ENCODE peak calls at places on chromosomes 6 and 20, in seven cellular contexts. One of them, this sample, is unnamed. For H3K36me3, the result is how much of the 10 kb centered on the place peaks cover.

GRCh38 chr6:159107451-159108260 is 61.5 kb upstream of the FNDC1 start:
- DNase-seq in left ventricle myocardium inferior: no peak
- DNase-seq in heart right ventricle: no peak
- DNase-seq in uterus: no peak
- DNase-seq in CD8-positive, alpha-beta memory T cell: peak
- DNase-seq in naive thymus-derived CD4-positive, alpha-beta T cell: peak
- DNase-seq in GM23248: no peak
- DNase-seq in this sample: peak

GRCh38 chr6:116145786-116146675 is 20.1 kb upstream of the COL10A1 start:
- DNase-seq in GM23248: no peak
- DNase-seq in left ventricle myocardium inferior: no peak
- DNase-seq in heart right ventricle: no peak
- DNase-seq in uterus: no peak
- DNase-seq in naive thymus-derived CD4-positive, alpha-beta T cell: no peak
- DNase-seq in CD8-positive, alpha-beta memory T cell: no peak
- DNase-seq in this sample: no peak

GRCh38 chr6:142942805-142943227 is 2.2 kb downstream of the HIVEP2 start:
- DNase-seq in CD8-positive, alpha-beta memory T cell: no peak
- DNase-seq in left ventricle myocardium inferior: no peak
- DNase-seq in GM23248: peak
- DNase-seq in heart right ventricle: no peak
- DNase-seq in naive thymus-derived CD4-positive, alpha-beta T cell: peak
- DNase-seq in uterus: no peak
- DNase-seq in this sample: no peak

GRCh38 chr20:41476013-41476441 is 109.4 kb upstream of the EMILIN3 start:
- DNase-seq in heart right ventricle: no peak
- DNase-seq in left ventricle myocardium inferior: no peak
- DNase-seq in CD8-positive, alpha-beta memory T cell: no peak
- DNase-seq in naive thymus-derived CD4-positive, alpha-beta T cell: no peak
- DNase-seq in GM23248: peak
- DNase-seq in uterus: no peak
- DNase-seq in this sample: no peak

GRCh38 chr6:6730831-6731230 is 142.3 kb downstream of the LY86 start:
- DNase-seq in GM23248: peak
- DNase-seq in heart right ventricle: no peak
- DNase-seq in CD8-positive, alpha-beta memory T cell: no peak
- DNase-seq in uterus: peak
- DNase-seq in naive thymus-derived CD4-positive, alpha-beta T cell: no peak
- DNase-seq in left ventricle myocardium inferior: no peak
- DNase-seq in this sample: peak

GRCh38 chr6:107398005-107398404 is 61.4 kb downstream of the PDSS2 start:
- DNase-seq in GM23248: no peak
- DNase-seq in naive thymus-derived CD4-positive, alpha-beta T cell: no peak
- DNase-seq in CD8-positive, alpha-beta memory T cell: no peak
- DNase-seq in left ventricle myocardium inferior: no peak
- DNase-seq in heart right ventricle: no peak
- DNase-seq in uterus: no peak
- DNase-seq in this sample: no peak

GRCh38 chr6:82006027-82006738 is 241.4 kb downstream of the IBTK start:
- DNase-seq in uterus: no peak
- DNase-seq in GM23248: peak
- DNase-seq in heart right ventricle: no peak
- DNase-seq in left ventricle myocardium inferior: no peak
- DNase-seq in CD8-positive, alpha-beta memory T cell: no peak
- DNase-seq in naive thymus-derived CD4-positive, alpha-beta T cell: no peak
- DNase-seq in this sample: no peak

GRCh38 chr6:170366248-170366960 is 59.8 kb downstream of the FAM120B start:
- DNase-seq in CD8-positive, alpha-beta memory T cell: no peak
- DNase-seq in uterus: no peak
- DNase-seq in naive thymus-derived CD4-positive, alpha-beta T cell: no peak
- DNase-seq in GM23248: no peak
- DNase-seq in left ventricle myocardium inferior: no peak
- DNase-seq in heart right ventricle: no peak
- DNase-seq in this sample: no peak

GRCh38 chr6:45663181-45664180 is 285.7 kb upstream of the SUPT3H start:
- DNase-seq in heart right ventricle: peak
- DNase-seq in CD8-positive, alpha-beta memory T cell: no peak
- DNase-seq in uterus: no peak
- DNase-seq in GM23248: peak
- DNase-seq in naive thymus-derived CD4-positive, alpha-beta T cell: peak
- DNase-seq in left ventricle myocardium inferior: peak
- DNase-seq in this sample: peak

GRCh38 chr20:31496761-31497295 is 17.4 kb upstream of the HM13 start:
- DNase-seq in uterus: peak
- DNase-seq in heart right ventricle: peak
- DNase-seq in left ventricle myocardium inferior: peak
- DNase-seq in GM23248: peak
- DNase-seq in CD8-positive, alpha-beta memory T cell: no peak
- DNase-seq in naive thymus-derived CD4-positive, alpha-beta T cell: no peak
- DNase-seq in this sample: peak

GRCh38 chr6:119020597-119021561 is 57.6 kb downstream of the FAM184A start:
- DNase-seq in CD8-positive, alpha-beta memory T cell: no peak
- DNase-seq in left ventricle myocardium inferior: no peak
- DNase-seq in uterus: no peak
- DNase-seq in heart right ventricle: no peak
- DNase-seq in GM23248: no peak
- DNase-seq in naive thymus-derived CD4-positive, alpha-beta T cell: no peak
- DNase-seq in this sample: no peak

GRCh38 chr6:48765352-48765961 is 654.5 kb upstream of the PTCHD4 start:
- DNase-seq in naive thymus-derived CD4-positive, alpha-beta T cell: no peak
- DNase-seq in GM23248: peak
- DNase-seq in CD8-positive, alpha-beta memory T cell: no peak
- DNase-seq in uterus: no peak
- DNase-seq in left ventricle myocardium inferior: no peak
- DNase-seq in heart right ventricle: no peak
- DNase-seq in this sample: no peak

GRCh38 chr20:11112837-11113236 is 439.0 kb upstream of the JAG1 start:
- DNase-seq in left ventricle myocardium inferior: no peak
- DNase-seq in naive thymus-derived CD4-positive, alpha-beta T cell: no peak
- DNase-seq in heart right ventricle: no peak
- DNase-seq in GM23248: peak
- DNase-seq in CD8-positive, alpha-beta memory T cell: no peak
- DNase-seq in uterus: no peak
- DNase-seq in this sample: no peak

GRCh38 chr6:15017251-15017650 is 228.6 kb upstream of the JARID2 start:
- DNase-seq in naive thymus-derived CD4-positive, alpha-beta T cell: no peak
- DNase-seq in uterus: no peak
- DNase-seq in heart right ventricle: peak
- DNase-seq in left ventricle myocardium inferior: peak
- DNase-seq in CD8-positive, alpha-beta memory T cell: no peak
- DNase-seq in GM23248: peak
- DNase-seq in this sample: peak

GRCh38 chr6:158819213-158819976 is at the start of gene EZR:
- DNase-seq in naive thymus-derived CD4-positive, alpha-beta T cell: peak
- DNase-seq in left ventricle myocardium inferior: peak
- DNase-seq in heart right ventricle: peak
- DNase-seq in CD8-positive, alpha-beta memory T cell: peak
- DNase-seq in uterus: peak
- DNase-seq in GM23248: peak
- DNase-seq in this sample: peak

GRCh38 chr6:18360188-18360587 is 27.0 kb upstream of the RNF144B start:
- DNase-seq in GM23248: no peak
- DNase-seq in heart right ventricle: no peak
- DNase-seq in CD8-positive, alpha-beta memory T cell: no peak
- DNase-seq in left ventricle myocardium inferior: no peak
- DNase-seq in uterus: no peak
- DNase-seq in naive thymus-derived CD4-positive, alpha-beta T cell: no peak
- DNase-seq in this sample: no peak

GRCh38 chr20:3248167-3248992 is 9.4 kb upstream of the SLC4A11 start:
- DNase-seq in GM23248: peak
- DNase-seq in uterus: no peak
- DNase-seq in naive thymus-derived CD4-positive, alpha-beta T cell: no peak
- DNase-seq in heart right ventricle: peak
- DNase-seq in CD8-positive, alpha-beta memory T cell: no peak
- DNase-seq in left ventricle myocardium inferior: peak
- DNase-seq in this sample: peak

GRCh38 chr20:45164906-45165305 is 9.8 kb upstream of the PI3 start:
- DNase-seq in left ventricle myocardium inferior: no peak
- DNase-seq in naive thymus-derived CD4-positive, alpha-beta T cell: no peak
- DNase-seq in heart right ventricle: no peak
- DNase-seq in CD8-positive, alpha-beta memory T cell: no peak
- DNase-seq in GM23248: no peak
- DNase-seq in uterus: no peak
- DNase-seq in this sample: no peak

GRCh38 chr20:45157977-45158376 is 16.7 kb upstream of the PI3 start:
- DNase-seq in uterus: no peak
- DNase-seq in heart right ventricle: no peak
- DNase-seq in CD8-positive, alpha-beta memory T cell: no peak
- DNase-seq in left ventricle myocardium inferior: no peak
- DNase-seq in GM23248: peak
- DNase-seq in naive thymus-derived CD4-positive, alpha-beta T cell: no peak
- DNase-seq in this sample: no peak

DNA sequence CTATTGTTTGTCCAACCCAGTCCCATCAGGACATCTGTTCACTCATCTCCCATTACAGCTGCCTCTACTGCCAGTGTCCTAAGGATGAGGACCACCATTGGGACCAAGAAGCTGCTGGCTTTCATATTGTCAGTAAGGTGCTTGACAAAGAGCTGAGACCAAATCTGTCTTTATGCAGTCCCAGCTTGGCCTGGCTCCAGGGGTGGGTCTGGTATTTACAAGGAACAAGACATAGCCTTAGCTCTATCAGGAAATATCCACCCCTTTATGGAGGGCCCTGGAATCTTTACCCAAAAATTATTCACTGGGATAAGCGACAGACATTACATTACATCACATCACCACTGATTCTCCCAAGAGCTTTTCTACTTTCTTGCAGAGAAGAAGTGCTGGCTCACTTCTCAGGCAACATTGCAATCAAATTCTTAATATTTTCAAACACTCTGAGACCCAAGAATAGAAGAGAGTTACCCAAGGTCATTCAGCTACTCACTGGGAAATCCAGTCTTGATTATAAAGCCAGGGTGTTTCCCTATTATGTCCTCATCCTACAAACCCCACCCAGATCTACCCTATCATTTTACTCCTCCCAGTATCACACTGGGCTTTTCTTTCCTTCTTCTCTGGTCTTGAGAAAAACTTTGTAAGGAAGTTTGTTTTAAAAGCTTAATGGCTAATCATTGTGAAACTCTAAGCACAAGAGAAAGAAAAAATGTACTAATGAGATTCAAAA is 11.5 kb upstream of the PI3 start:
- DNase-seq in uterus: no peak
- DNase-seq in heart right ventricle: no peak
- DNase-seq in left ventricle myocardium inferior: no peak
- DNase-seq in CD8-positive, alpha-beta memory T cell: no peak
- DNase-seq in GM23248: no peak
- DNase-seq in naive thymus-derived CD4-positive, alpha-beta T cell: no peak
- DNase-seq in this sample: no peak
- H3K36me3 ChIP-seq in uterus: under half
- H3K36me3 ChIP-seq in heart right ventricle: under half
- H3K36me3 ChIP-seq in left ventricle myocardium inferior: under half
- H3K36me3 ChIP-seq in CD8-positive, alpha-beta memory T cell: under half
- H3K36me3 ChIP-seq in GM23248: under half
- H3K36me3 ChIP-seq in naive thymus-derived CD4-positive, alpha-beta T cell: under half
- H3K36me3 ChIP-seq in this sample: under half

GRCh38 chr6:36867471-36868224 is 7.0 kb downstream of the PPIL1 start:
- DNase-seq in CD8-positive, alpha-beta memory T cell: no peak
- DNase-seq in heart right ventricle: peak
- DNase-seq in left ventricle myocardium inferior: peak
- DNase-seq in naive thymus-derived CD4-positive, alpha-beta T cell: no peak
- DNase-seq in GM23248: no peak
- DNase-seq in uterus: no peak
- DNase-seq in this sample: no peak
- H3K36me3 ChIP-seq in CD8-positive, alpha-beta memory T cell: under half
- H3K36me3 ChIP-seq in heart right ventricle: under half
- H3K36me3 ChIP-seq in left ventricle myocardium inferior: under half
- H3K36me3 ChIP-seq in naive thymus-derived CD4-positive, alpha-beta T cell: under half
- H3K36me3 ChIP-seq in GM23248: under half
- H3K36me3 ChIP-seq in uterus: under half
- H3K36me3 ChIP-seq in this sample: half or more

DNA sequence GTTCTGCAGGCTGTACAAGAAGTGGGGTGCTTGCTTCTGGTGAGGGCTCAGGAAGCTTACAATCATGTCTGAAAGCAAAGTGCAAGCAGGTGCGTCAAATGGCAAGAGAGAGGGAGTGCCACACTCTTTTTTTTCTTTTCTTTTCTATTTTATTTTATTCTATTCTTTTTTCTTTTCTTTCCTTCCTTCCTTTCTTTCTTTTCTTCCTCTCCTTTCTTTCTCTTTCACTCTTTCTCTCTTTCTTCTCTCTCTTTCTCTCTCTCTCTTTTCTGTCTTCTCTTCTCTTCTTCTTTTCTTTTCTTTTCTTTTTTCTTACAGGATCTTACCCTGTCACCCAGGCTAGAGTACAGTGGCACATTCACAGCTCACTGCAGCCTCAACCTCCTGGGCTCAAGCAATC is 19.5 kb downstream of the ACOT13 start:
- DNase-seq in GM23248: no peak
- DNase-seq in naive thymus-derived CD4-positive, alpha-beta T cell: no peak
- DNase-seq in CD8-positive, alpha-beta memory T cell: no peak
- DNase-seq in heart right ventricle: no peak
- DNase-seq in uterus: no peak
- DNase-seq in left ventricle myocardium inferior: no peak
- DNase-seq in this sample: no peak
- H3K36me3 ChIP-seq in GM23248: under half
- H3K36me3 ChIP-seq in naive thymus-derived CD4-positive, alpha-beta T cell: under half
- H3K36me3 ChIP-seq in CD8-positive, alpha-beta memory T cell: under half
- H3K36me3 ChIP-seq in heart right ventricle: under half
- H3K36me3 ChIP-seq in uterus: under half
- H3K36me3 ChIP-seq in left ventricle myocardium inferior: under half
- H3K36me3 ChIP-seq in this sample: under half

GRCh38 chr20:17636523-17637412 is 45.3 kb downstream of the RRBP1 start:
- DNase-seq in naive thymus-derived CD4-positive, alpha-beta T cell: no peak
- DNase-seq in heart right ventricle: no peak
- DNase-seq in CD8-positive, alpha-beta memory T cell: no peak
- DNase-seq in left ventricle myocardium inferior: no peak
- DNase-seq in uterus: no peak
- DNase-seq in GM23248: no peak
- DNase-seq in this sample: no peak

GRCh38 chr20:17634666-17635319 is 47.2 kb downstream of the RRBP1 start:
- DNase-seq in CD8-positive, alpha-beta memory T cell: no peak
- DNase-seq in naive thymus-derived CD4-positive, alpha-beta T cell: no peak
- DNase-seq in GM23248: no peak
- DNase-seq in heart right ventricle: no peak
- DNase-seq in left ventricle myocardium inferior: no peak
- DNase-seq in uterus: peak
- DNase-seq in this sample: no peak

GRCh38 chr20:17637413-17637780 is 44.6 kb downstream of the RRBP1 start:
- DNase-seq in naive thymus-derived CD4-positive, alpha-beta T cell: no peak
- DNase-seq in uterus: no peak
- DNase-seq in left ventricle myocardium inferior: no peak
- DNase-seq in GM23248: no peak
- DNase-seq in CD8-positive, alpha-beta memory T cell: no peak
- DNase-seq in heart right ventricle: no peak
- DNase-seq in this sample: no peak

GRCh38 chr20:17635320-17635673 is 46.7 kb downstream of the RRBP1 start:
- DNase-seq in CD8-positive, alpha-beta memory T cell: no peak
- DNase-seq in left ventricle myocardium inferior: no peak
- DNase-seq in GM23248: no peak
- DNase-seq in uterus: no peak
- DNase-seq in heart right ventricle: no peak
- DNase-seq in naive thymus-derived CD4-positive, alpha-beta T cell: no peak
- DNase-seq in this sample: no peak

GRCh38 chr20:17635846-17636245 is 46.2 kb downstream of the RRBP1 start:
- DNase-seq in CD8-positive, alpha-beta memory T cell: no peak
- DNase-seq in GM23248: peak
- DNase-seq in left ventricle myocardium inferior: no peak
- DNase-seq in naive thymus-derived CD4-positive, alpha-beta T cell: no peak
- DNase-seq in uterus: peak
- DNase-seq in heart right ventricle: no peak
- DNase-seq in this sample: no peak
- H3K36me3 ChIP-seq in CD8-positive, alpha-beta memory T cell: under half
- H3K36me3 ChIP-seq in GM23248: under half
- H3K36me3 ChIP-seq in left ventricle myocardium inferior: half or more
- H3K36me3 ChIP-seq in naive thymus-derived CD4-positive, alpha-beta T cell: under half
- H3K36me3 ChIP-seq in uterus: under half
- H3K36me3 ChIP-seq in heart right ventricle: under half
- H3K36me3 ChIP-seq in this sample: half or more